ENCODE peak calls at places on chromosomes 11 and 22, in ten cellular contexts. F, Y, W, T, C, Q, X, L, I and E are unnamed samples. For H3K4me1, the result is how much of the 10 kb centered on the place peaks cover.

GRCh38 chr22:40855960-40856512 is 403 bp downstream of the ST13 start:
- DNase-seq in Q (no peak), I (no peak), T (peak), L (peak), F (peak), X (peak), W (no peak), Y (peak), C (no peak), E (no peak)

GRCh38 chr11:16392646-16393045 is 36.3 kb upstream of the SOX6 start:
- DNase-seq in X (no peak), T (no peak), Y (no peak), I (no peak), F (no peak), L (no peak), W (no peak), C (no peak), Q (no peak), E (no peak)

GRCh38 chr22:47281126-47282106 is 519.0 kb downstream of the TBC1D22A start:
- DNase-seq in C (no peak), Q (no peak), F (no peak), I (no peak), Y (no peak), T (no peak), L (no peak), W (no peak), X (no peak), E (no peak)

GRCh38 chr22:31625661-31626426 is 36.2 kb downstream of the PISD start:
- DNase-seq in Q (no peak), Y (peak), T (peak), L (no peak), C (peak), W (no peak), X (peak), I (no peak), F (peak), E (peak)

GRCh38 chr11:112270551-112271180 is 10.0 kb upstream of the PLET1 start:
- DNase-seq in W (no peak), Q (no peak), X (no peak), L (no peak), T (no peak), Y (no peak), I (no peak), F (no peak), C (no peak), E (no peak)

GRCh38 chr11:8749202-8749601 is 66.6 kb downstream of the RPL27A start:
- DNase-seq in X (no peak), T (no peak), C (no peak), W (no peak), Y (no peak), Q (no peak), I (no peak), L (no peak), F (peak), E (peak)

GRCh38 chr11:13831707-13832106 is 130.8 kb upstream of the SPON1 start:
- DNase-seq in W (no peak), L (no peak), X (no peak), I (no peak), Q (no peak), F (no peak), Y (no peak), C (no peak), T (no peak), E (no peak)

GRCh38 chr22:49325531-49326395 is 501.9 kb downstream of the BRD1 start:
- DNase-seq in Q (no peak), I (no peak), L (no peak), F (peak), X (peak), C (peak), T (no peak), W (no peak), Y (peak), E (no peak)

DNA sequence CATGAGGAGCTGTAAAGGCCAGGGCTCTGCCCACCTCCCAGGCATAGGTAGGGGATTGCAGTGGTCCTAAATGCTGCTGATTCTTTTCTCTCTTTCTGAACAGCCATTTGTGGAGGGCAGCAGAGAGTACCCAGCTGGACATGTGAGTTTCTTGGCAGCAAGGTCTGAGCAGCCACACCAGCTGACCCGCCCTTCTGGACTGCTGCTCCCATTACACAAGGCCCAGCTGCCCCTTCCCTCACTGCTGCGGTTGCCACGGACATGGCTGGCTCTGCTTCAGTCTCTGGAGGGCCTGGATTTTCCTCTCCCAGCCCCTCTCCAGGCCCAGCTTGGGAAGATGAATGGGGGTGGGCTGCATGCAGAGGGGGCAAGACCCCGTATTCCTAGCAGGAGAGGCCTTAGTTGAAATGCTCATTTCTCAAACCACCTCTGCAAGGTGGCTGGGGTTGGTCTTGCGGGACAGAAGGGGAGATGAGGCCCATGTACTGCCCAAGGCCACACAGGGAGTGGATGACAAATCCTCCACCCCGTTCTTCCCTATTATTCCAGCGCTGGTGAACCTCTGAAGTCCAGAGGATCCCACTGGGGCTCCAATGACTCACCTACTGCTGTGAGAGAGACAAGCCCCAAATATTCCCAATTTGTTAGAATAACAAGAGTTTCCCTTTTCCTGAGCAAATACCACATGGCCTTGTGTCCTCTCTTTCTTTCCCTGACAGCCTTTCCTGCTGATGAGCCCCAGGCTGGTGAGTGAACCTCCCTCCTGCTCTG is 4.7 kb downstream of the LGALS12 start:
- DNase-seq in F (no peak), L (no peak), X (peak), Q (no peak), W (no peak), I (no peak), C (no peak), Y (no peak), T (no peak), E (no peak)
- H3K4me1 ChIP-seq in F (under half), L (under half), X (under half), Q (under half), W (under half), I (under half), C (under half), Y (under half), T (under half), E (under half)

DNA sequence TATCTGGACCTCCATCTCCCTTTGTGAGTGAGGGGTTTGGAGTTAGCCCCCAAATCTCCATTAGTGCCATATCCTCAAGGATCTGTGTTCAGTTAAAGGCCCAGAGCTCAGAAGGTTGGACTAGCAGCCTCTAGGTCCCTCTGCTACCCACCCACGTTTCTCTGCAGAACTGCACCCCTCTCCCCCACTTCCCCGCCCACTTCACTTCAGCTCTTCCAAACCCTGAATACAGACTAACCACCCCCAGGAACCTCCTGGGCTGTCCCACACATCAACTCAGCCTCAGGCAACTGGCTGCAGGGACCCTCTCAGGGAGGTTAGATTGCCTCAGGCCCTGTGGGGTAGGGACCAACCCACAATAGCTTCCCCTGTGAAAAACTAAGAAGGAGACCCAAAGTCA is 854 bp downstream of the VPREB3 start:
- DNase-seq in F (no peak), W (no peak), I (no peak), C (no peak), X (no peak), T (no peak), L (no peak), Y (no peak), Q (no peak), E (no peak)
- H3K4me3 ChIP-seq in F (no peak), W (no peak), I (no peak), C (no peak), X (no peak), T (no peak), L (no peak), Y (peak), Q (no peak), E (no peak)

DNA sequence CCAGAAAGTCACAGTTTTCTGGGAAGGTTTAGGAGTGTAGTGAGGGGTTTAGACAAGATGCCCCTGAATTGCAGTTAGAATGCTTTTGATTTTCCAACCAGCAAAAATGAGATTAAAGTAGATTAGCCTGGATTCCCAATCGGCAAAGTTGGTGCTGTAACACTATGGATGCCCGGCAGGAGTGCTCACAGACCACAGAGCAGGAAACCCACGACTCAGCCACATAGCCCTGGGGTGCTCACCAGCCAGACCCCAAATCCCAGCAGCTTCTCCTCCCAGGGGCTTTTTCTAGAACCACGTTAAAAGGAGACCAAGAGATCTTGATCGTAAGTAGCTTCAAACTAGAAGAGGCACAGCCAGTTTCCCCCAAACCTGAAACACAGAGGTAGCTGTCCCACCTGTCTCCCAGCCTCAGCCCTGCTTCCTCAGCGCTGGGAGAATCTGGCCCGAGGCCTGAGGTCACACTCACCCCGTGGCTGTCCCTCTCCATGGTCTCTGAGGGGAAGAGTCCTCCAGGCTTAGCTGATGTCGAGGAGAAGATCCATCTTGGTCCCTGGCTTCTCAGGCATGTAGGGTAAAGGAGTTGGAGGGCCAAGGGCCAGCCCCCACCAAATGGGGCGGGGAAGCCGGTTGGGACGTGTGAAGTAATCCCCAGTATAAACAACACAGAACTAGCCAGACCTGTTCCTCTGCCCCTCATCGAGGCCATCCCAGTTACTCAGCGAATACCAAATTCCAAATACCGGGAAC is at the start of gene TMPRSS13:
- DNase-seq in C (peak), X (no peak), I (no peak), T (no peak), Y (no peak), L (no peak), F (peak), W (no peak), Q (no peak), E (peak)
- TF ChIP-seq POLR2AphosphoS5 in C (no peak), X (no peak), I (no peak), T (no peak), Y (no peak), L (no peak), F (no peak), W (no peak), Q (no peak), E (no peak)

GRCh38 chr22:36378080-36378788 is 9.5 kb downstream of the MYH9 start:
- DNase-seq in C (no peak), W (no peak), L (no peak), T (no peak), F (no peak), X (no peak), Y (no peak), Q (no peak), I (no peak), E (no peak)
- H3K4me1 ChIP-seq in C (under half), W (half or more), L (under half), T (half or more), F (half or more), X (half or more), Y (half or more), Q (under half), I (half or more), E (half or more)

GRCh38 chr11:20364412-20364792 is 888 bp downstream of the HTATIP2 start:
- DNase-seq in F (no peak), Y (no peak), C (no peak), L (no peak), Q (no peak), X (no peak), I (no peak), W (no peak), T (no peak), E (peak)
- H3K4me3 ChIP-seq in F (peak), Y (peak), C (peak), L (no peak), Q (no peak), X (peak), I (peak), W (peak), T (no peak), E (peak)

DNA sequence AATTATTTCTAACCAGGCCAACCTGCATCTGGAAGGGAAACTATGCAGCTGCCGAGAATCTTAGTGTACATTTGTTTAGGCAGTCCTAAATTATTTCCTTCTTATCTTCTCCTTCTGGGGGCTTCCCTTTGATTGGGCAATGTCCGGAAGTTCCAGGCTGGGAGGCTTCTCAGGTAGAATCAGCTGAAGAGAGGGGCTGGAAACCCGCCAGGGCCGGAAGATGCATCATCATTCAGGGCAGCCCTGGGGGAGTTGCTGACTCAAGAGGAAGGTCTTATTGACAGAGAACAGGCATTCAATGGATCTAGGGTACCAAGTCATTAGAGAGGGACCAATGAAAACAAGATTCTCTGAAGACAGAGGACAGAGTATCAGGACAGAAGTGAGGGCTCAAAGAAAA is 150.7 kb downstream of the BLID start:
- DNase-seq in X (no peak), Q (no peak), T (peak), L (no peak), C (no peak), Y (no peak), I (no peak), F (no peak), W (no peak), E (no peak)
- TF ChIP-seq POLR2AphosphoS5 in X (no peak), Q (no peak), T (peak), L (no peak), C (no peak), Y (no peak), I (no peak), F (no peak), W (no peak), E (no peak)